ENCODE peak calls at places on chromosomes 12 and 14, in six cellular contexts. One of them, this sample, is unnamed.

GRCh38 chr14:37592288-37593274 is 2.5 kb downstream of the FOXA1 start:
- ATAC-seq in A549: no peak
- ATAC-seq in HepG2: no peak
- ATAC-seq in K562: no peak
- ATAC-seq in GM12878: no peak
- ATAC-seq in upper lobe of left lung: no peak
- ATAC-seq in this sample: no peak

GRCh38 chr12:12922191-12922616 is 29.8 kb downstream of the GPRC5D start:
- ATAC-seq in A549: peak
- ATAC-seq in HepG2: no peak
- ATAC-seq in K562: no peak
- ATAC-seq in GM12878: no peak
- ATAC-seq in upper lobe of left lung: peak
- ATAC-seq in this sample: peak

GRCh38 chr12:2627343-2628191 is 167.2 kb upstream of the FKBP4 start:
- ATAC-seq in A549: no peak
- ATAC-seq in HepG2: no peak
- ATAC-seq in K562: no peak
- ATAC-seq in GM12878: no peak
- ATAC-seq in upper lobe of left lung: no peak
- ATAC-seq in this sample: no peak

GRCh38 chr12:106248849-106249371 is 1.1 kb upstream of the CKAP4 start:
- ATAC-seq in A549: no peak
- ATAC-seq in HepG2: peak
- ATAC-seq in K562: no peak
- ATAC-seq in GM12878: peak
- ATAC-seq in upper lobe of left lung: peak
- ATAC-seq in this sample: no peak

GRCh38 chr14:93772263-93772662 is 16.0 kb downstream of the PRIMA1 start:
- ATAC-seq in A549: no peak
- ATAC-seq in HepG2: no peak
- ATAC-seq in K562: no peak
- ATAC-seq in GM12878: no peak
- ATAC-seq in upper lobe of left lung: no peak
- ATAC-seq in this sample: peak

GRCh38 chr14:61132894-61133293 is 148.2 kb downstream of the TMEM30B start:
- ATAC-seq in A549: no peak
- ATAC-seq in HepG2: no peak
- ATAC-seq in K562: no peak
- ATAC-seq in GM12878: no peak
- ATAC-seq in upper lobe of left lung: no peak
- ATAC-seq in this sample: no peak

GRCh38 chr14:54947230-54947629 is 44.6 kb upstream of the GCH1 start:
- ATAC-seq in A549: no peak
- ATAC-seq in HepG2: no peak
- ATAC-seq in K562: no peak
- ATAC-seq in GM12878: no peak
- ATAC-seq in upper lobe of left lung: no peak
- ATAC-seq in this sample: no peak

GRCh38 chr12:119176267-119177055 is 2.3 kb upstream of the HSPB8 start:
- ATAC-seq in A549: peak
- ATAC-seq in HepG2: no peak
- ATAC-seq in K562: no peak
- ATAC-seq in GM12878: no peak
- ATAC-seq in upper lobe of left lung: peak
- ATAC-seq in this sample: peak

GRCh38 chr14:54651649-54652048 is 84.7 kb downstream of the SAMD4A start:
- ATAC-seq in A549: peak
- ATAC-seq in HepG2: no peak
- ATAC-seq in K562: no peak
- ATAC-seq in GM12878: no peak
- ATAC-seq in upper lobe of left lung: peak
- ATAC-seq in this sample: no peak

GRCh38 chr12:49548481-49548821 is 9.6 kb downstream of the KCNH3 start:
- ATAC-seq in A549: no peak
- ATAC-seq in HepG2: no peak
- ATAC-seq in K562: no peak
- ATAC-seq in GM12878: no peak
- ATAC-seq in upper lobe of left lung: no peak
- ATAC-seq in this sample: no peak

GRCh38 chr12:92059976-92060375 is 85.7 kb downstream of the BTG1 start:
- ATAC-seq in A549: no peak
- ATAC-seq in HepG2: no peak
- ATAC-seq in K562: no peak
- ATAC-seq in GM12878: peak
- ATAC-seq in upper lobe of left lung: peak
- ATAC-seq in this sample: no peak

GRCh38 chr12:89649820-89650219 is 58.8 kb downstream of the ATP2B1 start:
- ATAC-seq in A549: no peak
- ATAC-seq in HepG2: no peak
- ATAC-seq in K562: no peak
- ATAC-seq in GM12878: no peak
- ATAC-seq in upper lobe of left lung: no peak
- ATAC-seq in this sample: no peak

GRCh38 chr14:39442293-39442692 is 10.1 kb upstream of the FBXO33 start:
- ATAC-seq in A549: no peak
- ATAC-seq in HepG2: peak
- ATAC-seq in K562: no peak
- ATAC-seq in GM12878: no peak
- ATAC-seq in upper lobe of left lung: no peak
- ATAC-seq in this sample: no peak

GRCh38 chr14:60878536-60878935 is 102.3 kb downstream of the TRMT5 start:
- ATAC-seq in A549: no peak
- ATAC-seq in HepG2: no peak
- ATAC-seq in K562: no peak
- ATAC-seq in GM12878: no peak
- ATAC-seq in upper lobe of left lung: no peak
- ATAC-seq in this sample: no peak

GRCh38 chr12:96350982-96351381 is 49.3 kb downstream of the CDK17 start:
- ATAC-seq in A549: no peak
- ATAC-seq in HepG2: no peak
- ATAC-seq in K562: no peak
- ATAC-seq in GM12878: peak
- ATAC-seq in upper lobe of left lung: peak
- ATAC-seq in this sample: peak

GRCh38 chr14:59244581-59244980 is 56.1 kb downstream of the DAAM1 start:
- ATAC-seq in A549: no peak
- ATAC-seq in HepG2: no peak
- ATAC-seq in K562: no peak
- ATAC-seq in GM12878: peak
- ATAC-seq in upper lobe of left lung: no peak
- ATAC-seq in this sample: no peak

GRCh38 chr14:69013943-69014782 is 35.1 kb upstream of the ACTN1 start:
- ATAC-seq in A549: peak
- ATAC-seq in HepG2: peak
- ATAC-seq in K562: no peak
- ATAC-seq in GM12878: no peak
- ATAC-seq in upper lobe of left lung: peak
- ATAC-seq in this sample: no peak

GRCh38 chr14:22614240-22614799 is 16.2 kb downstream of the ABHD4 start:
- ATAC-seq in A549: peak
- ATAC-seq in HepG2: peak
- ATAC-seq in K562: peak
- ATAC-seq in GM12878: peak
- ATAC-seq in upper lobe of left lung: peak
- ATAC-seq in this sample: peak

GRCh38 chr12:32679910-32680217 is 763 bp downstream of the DNM1L start:
- ATAC-seq in A549: peak
- ATAC-seq in HepG2: peak
- ATAC-seq in K562: peak
- ATAC-seq in GM12878: no peak
- ATAC-seq in upper lobe of left lung: no peak
- ATAC-seq in this sample: no peak

GRCh38 chr14:75941030-75941429 is 40.8 kb downstream of the TGFB3 start:
- ATAC-seq in A549: no peak
- ATAC-seq in HepG2: no peak
- ATAC-seq in K562: no peak
- ATAC-seq in GM12878: no peak
- ATAC-seq in upper lobe of left lung: no peak
- ATAC-seq in this sample: no peak

GRCh38 chr12:96908170-96908675 is 1.2 kb downstream of the NEDD1 start:
- ATAC-seq in A549: no peak
- ATAC-seq in HepG2: peak
- ATAC-seq in K562: peak
- ATAC-seq in GM12878: peak
- ATAC-seq in upper lobe of left lung: no peak
- ATAC-seq in this sample: no peak

GRCh38 chr12:32641287-32641901 is 37.7 kb upstream of the DNM1L start:
- ATAC-seq in A549: no peak
- ATAC-seq in HepG2: no peak
- ATAC-seq in K562: peak
- ATAC-seq in GM12878: no peak
- ATAC-seq in upper lobe of left lung: no peak
- ATAC-seq in this sample: no peak

GRCh38 chr14:51442513-51443175 is 202.6 kb downstream of the TMX1 start:
- ATAC-seq in A549: peak
- ATAC-seq in HepG2: no peak
- ATAC-seq in K562: no peak
- ATAC-seq in GM12878: no peak
- ATAC-seq in upper lobe of left lung: peak
- ATAC-seq in this sample: peak

GRCh38 chr12:98262886-98263285 is 252.5 kb upstream of the TMPO start:
- ATAC-seq in A549: no peak
- ATAC-seq in HepG2: no peak
- ATAC-seq in K562: no peak
- ATAC-seq in GM12878: no peak
- ATAC-seq in upper lobe of left lung: no peak
- ATAC-seq in this sample: no peak

GRCh38 chr14:24321212-24321975 is 10.1 kb downstream of the LTB4R start:
- ATAC-seq in A549: no peak
- ATAC-seq in HepG2: no peak
- ATAC-seq in K562: no peak
- ATAC-seq in GM12878: no peak
- ATAC-seq in upper lobe of left lung: no peak
- ATAC-seq in this sample: no peak

GRCh38 chr12:79420146-79420618 is 270.6 kb downstream of the PAWR start:
- ATAC-seq in A549: peak
- ATAC-seq in HepG2: peak
- ATAC-seq in K562: no peak
- ATAC-seq in GM12878: peak
- ATAC-seq in upper lobe of left lung: peak
- ATAC-seq in this sample: peak

GRCh38 chr12:13594731-13595514 is 386.5 kb downstream of the GRIN2B start:
- ATAC-seq in A549: no peak
- ATAC-seq in HepG2: no peak
- ATAC-seq in K562: no peak
- ATAC-seq in GM12878: no peak
- ATAC-seq in upper lobe of left lung: no peak
- ATAC-seq in this sample: no peak

GRCh38 chr14:31026395-31027096 is 367 bp upstream of the STRN3 start:
- ATAC-seq in A549: peak
- ATAC-seq in HepG2: peak
- ATAC-seq in K562: peak
- ATAC-seq in GM12878: peak
- ATAC-seq in upper lobe of left lung: peak
- ATAC-seq in this sample: peak
- TF ChIP-seq EP300 in A549: no peak
- TF ChIP-seq EP300 in HepG2: no peak
- TF ChIP-seq EP300 in K562: peak
- TF ChIP-seq EP300 in GM12878: no peak
- TF ChIP-seq EP300 in upper lobe of left lung: no peak
- TF ChIP-seq EP300 in this sample: no peak

DNA sequence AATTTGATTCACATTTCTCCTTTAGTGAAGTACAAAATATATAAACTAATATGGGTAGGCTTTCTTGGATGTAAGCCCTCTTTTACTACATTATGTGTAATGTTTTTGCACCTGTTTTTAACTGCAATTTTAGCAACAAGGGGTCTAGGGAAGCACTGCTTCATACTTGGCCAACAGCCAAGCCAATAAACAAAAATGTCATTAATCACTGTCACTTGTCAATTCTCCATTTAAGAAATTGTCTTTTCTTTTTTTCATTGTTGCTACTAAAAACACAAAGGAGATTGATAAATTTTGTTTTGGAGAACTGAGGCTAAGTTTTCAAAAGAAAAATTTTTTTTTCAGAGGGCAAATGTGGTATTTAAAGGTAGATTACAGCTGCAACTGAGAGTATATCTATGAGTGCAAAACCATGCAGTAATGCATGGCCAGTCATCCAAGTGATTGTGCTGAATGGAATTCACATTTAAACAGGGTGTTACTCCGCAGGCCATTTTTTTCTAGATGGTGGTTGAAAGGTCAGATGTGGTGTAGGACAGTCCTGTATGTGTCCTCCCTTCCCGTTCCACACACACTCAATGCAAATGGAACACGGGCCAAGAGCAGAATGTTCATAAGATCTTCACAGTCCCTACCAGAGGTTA is 503.0 kb upstream of the LMO3 start:
- ATAC-seq in A549: no peak
- ATAC-seq in HepG2: no peak
- ATAC-seq in K562: no peak
- ATAC-seq in GM12878: no peak
- ATAC-seq in upper lobe of left lung: no peak
- ATAC-seq in this sample: no peak
- TF ChIP-seq EP300 in A549: no peak
- TF ChIP-seq EP300 in HepG2: no peak
- TF ChIP-seq EP300 in K562: no peak
- TF ChIP-seq EP300 in GM12878: no peak
- TF ChIP-seq EP300 in upper lobe of left lung: no peak
- TF ChIP-seq EP300 in this sample: no peak

DNA sequence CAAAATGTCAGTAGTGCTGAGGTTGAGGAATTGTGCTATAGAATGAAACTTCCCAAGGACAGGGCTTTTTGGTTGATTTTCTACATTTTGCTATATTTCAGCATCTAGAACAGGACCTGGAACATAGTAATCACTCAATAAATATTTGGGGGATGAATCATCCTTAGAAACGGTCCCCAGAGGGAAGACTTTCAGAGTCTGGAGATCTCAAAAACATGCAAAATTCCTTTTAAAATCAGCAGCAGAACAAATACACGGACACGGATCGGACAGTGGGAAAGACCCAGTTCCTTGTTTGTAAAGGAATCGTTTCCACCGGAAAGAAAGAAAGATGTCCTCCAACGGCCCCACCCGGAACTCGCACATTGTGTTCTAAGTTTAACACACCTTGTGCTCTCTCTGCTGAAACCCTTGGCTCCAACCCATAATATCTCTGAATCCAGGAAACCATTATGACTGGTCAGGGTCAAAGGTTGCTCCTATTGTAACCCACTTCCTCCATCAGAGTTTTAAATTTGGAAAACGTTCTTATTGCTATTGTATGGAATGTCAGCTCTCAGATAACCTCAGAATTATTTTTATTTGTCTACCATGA is 617.2 kb downstream of the MED13L start:
- ATAC-seq in A549: no peak
- ATAC-seq in HepG2: no peak
- ATAC-seq in K562: no peak
- ATAC-seq in GM12878: no peak
- ATAC-seq in upper lobe of left lung: no peak
- ATAC-seq in this sample: peak
- TF ChIP-seq EP300 in A549: no peak
- TF ChIP-seq EP300 in HepG2: no peak
- TF ChIP-seq EP300 in K562: no peak
- TF ChIP-seq EP300 in GM12878: no peak
- TF ChIP-seq EP300 in upper lobe of left lung: no peak
- TF ChIP-seq EP300 in this sample: no peak

DNA sequence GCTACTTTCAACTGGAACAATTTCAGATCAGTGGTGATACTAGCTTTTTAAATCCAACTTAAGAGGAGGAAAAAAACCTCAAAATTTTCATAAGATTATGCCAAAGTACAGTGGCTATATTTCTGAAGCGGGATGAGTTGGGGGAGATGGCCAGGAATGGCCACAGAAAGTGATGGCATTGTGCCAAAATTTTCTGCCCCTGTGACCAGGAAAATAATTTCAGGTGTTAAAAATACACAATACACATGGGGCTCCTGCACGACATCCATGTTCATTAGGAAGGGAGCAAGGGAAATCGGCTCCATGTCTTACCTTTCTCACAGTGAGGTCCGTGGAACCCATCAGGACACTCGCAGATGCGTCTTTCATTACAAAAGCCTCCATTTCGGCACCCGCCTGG is 53.7 kb downstream of the WIF1 start:
- ATAC-seq in A549: no peak
- ATAC-seq in HepG2: no peak
- ATAC-seq in K562: no peak
- ATAC-seq in GM12878: no peak
- ATAC-seq in upper lobe of left lung: no peak
- ATAC-seq in this sample: no peak
- TF ChIP-seq EP300 in A549: no peak
- TF ChIP-seq EP300 in HepG2: no peak
- TF ChIP-seq EP300 in K562: no peak
- TF ChIP-seq EP300 in GM12878: no peak
- TF ChIP-seq EP300 in upper lobe of left lung: no peak
- TF ChIP-seq EP300 in this sample: no peak

This sample was measured in gastroesophageal sphincter.